ENCODE peak calls at places on chromosomes 2 and 18, in seven cellular contexts. One of them, this sample, is unnamed.
A peak's percentile ranks its signal among the peaks of the same experiment; 100 is the strongest.

GRCh38 chr2:26442707-26443106 is 35.2 kb downstream of the OTOF start:
- DNase-seq in nephron progenitor cell: no peak
- DNase-seq in retinal pigment epithelial cell: no peak
- DNase-seq in colonic mucosa: no peak
- DNase-seq in NCI-H1048: no peak
- DNase-seq in bronchial epithelial cell: no peak
- DNase-seq in heart right ventricle: no peak
- DNase-seq in this sample: no peak

GRCh38 chr18:47215554-47216138 is 35.8 kb downstream of the SKOR2 start:
- DNase-seq in bronchial epithelial cell: peak; percentile 63
- DNase-seq in NCI-H1048: no peak
- DNase-seq in colonic mucosa: no peak
- DNase-seq in retinal pigment epithelial cell: peak; percentile 18
- DNase-seq in heart right ventricle: peak; percentile 5
- DNase-seq in nephron progenitor cell: peak; percentile 18
- DNase-seq in this sample: peak; percentile 39

GRCh38 chr18:62510744-62511143 is 12.1 kb upstream of the ZCCHC2 start:
- DNase-seq in retinal pigment epithelial cell: no peak
- DNase-seq in NCI-H1048: no peak
- DNase-seq in heart right ventricle: no peak
- DNase-seq in colonic mucosa: no peak
- DNase-seq in bronchial epithelial cell: no peak
- DNase-seq in nephron progenitor cell: no peak
- DNase-seq in this sample: no peak

GRCh38 chr18:41395695-41396094 is 559.3 kb upstream of the PIK3C3 start:
- DNase-seq in bronchial epithelial cell: peak; percentile 32
- DNase-seq in colonic mucosa: no peak
- DNase-seq in heart right ventricle: no peak
- DNase-seq in retinal pigment epithelial cell: no peak
- DNase-seq in NCI-H1048: no peak
- DNase-seq in nephron progenitor cell: no peak
- DNase-seq in this sample: peak; percentile 34

GRCh38 chr2:241813080-241813805 is 4.2 kb downstream of the NEU4 start:
- DNase-seq in colonic mucosa: no peak
- DNase-seq in NCI-H1048: no peak
- DNase-seq in retinal pigment epithelial cell: no peak
- DNase-seq in heart right ventricle: peak; percentile 36
- DNase-seq in bronchial epithelial cell: no peak
- DNase-seq in nephron progenitor cell: no peak
- DNase-seq in this sample: no peak

GRCh38 chr18:70553245-70553960 is 264.6 kb downstream of the SOCS6 start:
- DNase-seq in colonic mucosa: no peak
- DNase-seq in NCI-H1048: no peak
- DNase-seq in nephron progenitor cell: no peak
- DNase-seq in retinal pigment epithelial cell: no peak
- DNase-seq in heart right ventricle: no peak
- DNase-seq in bronchial epithelial cell: no peak
- DNase-seq in this sample: no peak

GRCh38 chr18:60391571-60392226 is 19.1 kb upstream of the MC4R start:
- DNase-seq in NCI-H1048: no peak
- DNase-seq in retinal pigment epithelial cell: no peak
- DNase-seq in bronchial epithelial cell: no peak
- DNase-seq in nephron progenitor cell: no peak
- DNase-seq in heart right ventricle: no peak
- DNase-seq in colonic mucosa: no peak
- DNase-seq in this sample: no peak

GRCh38 chr2:184215745-184216144 is 382.6 kb upstream of the ZNF804A start:
- DNase-seq in nephron progenitor cell: no peak
- DNase-seq in bronchial epithelial cell: no peak
- DNase-seq in heart right ventricle: no peak
- DNase-seq in colonic mucosa: no peak
- DNase-seq in retinal pigment epithelial cell: no peak
- DNase-seq in NCI-H1048: no peak
- DNase-seq in this sample: no peak

GRCh38 chr2:233414777-233415570 is 60.7 kb downstream of the DGKD start:
- DNase-seq in colonic mucosa: peak; percentile 48
- DNase-seq in nephron progenitor cell: no peak
- DNase-seq in heart right ventricle: no peak
- DNase-seq in NCI-H1048: no peak
- DNase-seq in bronchial epithelial cell: peak; percentile 83
- DNase-seq in retinal pigment epithelial cell: no peak
- DNase-seq in this sample: peak; percentile 66

GRCh38 chr2:17319090-17319489 is 199.2 kb downstream of the RAD51AP2 start:
- DNase-seq in NCI-H1048: no peak
- DNase-seq in nephron progenitor cell: no peak
- DNase-seq in retinal pigment epithelial cell: no peak
- DNase-seq in bronchial epithelial cell: peak; percentile 21
- DNase-seq in heart right ventricle: no peak
- DNase-seq in colonic mucosa: no peak
- DNase-seq in this sample: no peak

GRCh38 chr2:88626171-88627054 is 851 bp downstream of the EIF2AK3 start:
- DNase-seq in NCI-H1048: no peak
- DNase-seq in heart right ventricle: peak; percentile 30
- DNase-seq in nephron progenitor cell: peak; percentile 63
- DNase-seq in retinal pigment epithelial cell: no peak
- DNase-seq in colonic mucosa: peak; percentile 42
- DNase-seq in bronchial epithelial cell: no peak
- DNase-seq in this sample: peak; percentile 29

GRCh38 chr2:145798419-145798818 is 1278.5 kb upstream of the ZEB2 start:
- DNase-seq in retinal pigment epithelial cell: no peak
- DNase-seq in bronchial epithelial cell: no peak
- DNase-seq in NCI-H1048: no peak
- DNase-seq in heart right ventricle: no peak
- DNase-seq in nephron progenitor cell: no peak
- DNase-seq in colonic mucosa: no peak
- DNase-seq in this sample: no peak

GRCh38 chr18:35683021-35683420 is 101.5 kb downstream of the GALNT1 start:
- DNase-seq in retinal pigment epithelial cell: no peak
- DNase-seq in heart right ventricle: no peak
- DNase-seq in bronchial epithelial cell: no peak
- DNase-seq in NCI-H1048: no peak
- DNase-seq in nephron progenitor cell: no peak
- DNase-seq in colonic mucosa: no peak
- DNase-seq in this sample: no peak

GRCh38 chr2:126907671-126908070 is 9.0 kb downstream of the TEX51 start:
- DNase-seq in nephron progenitor cell: no peak
- DNase-seq in NCI-H1048: no peak
- DNase-seq in colonic mucosa: peak; percentile 4
- DNase-seq in retinal pigment epithelial cell: no peak
- DNase-seq in bronchial epithelial cell: no peak
- DNase-seq in heart right ventricle: no peak
- DNase-seq in this sample: no peak

GRCh38 chr2:43130548-43130875 is 95.9 kb downstream of the ZFP36L2 start:
- DNase-seq in bronchial epithelial cell: no peak
- DNase-seq in NCI-H1048: no peak
- DNase-seq in nephron progenitor cell: no peak
- DNase-seq in colonic mucosa: no peak
- DNase-seq in retinal pigment epithelial cell: no peak
- DNase-seq in heart right ventricle: no peak
- DNase-seq in this sample: no peak

GRCh38 chr2:68796306-68796905 is 61.8 kb downstream of the ARHGAP25 start:
- DNase-seq in colonic mucosa: no peak
- DNase-seq in retinal pigment epithelial cell: no peak
- DNase-seq in bronchial epithelial cell: peak; percentile 40
- DNase-seq in heart right ventricle: no peak
- DNase-seq in NCI-H1048: no peak
- DNase-seq in nephron progenitor cell: no peak
- DNase-seq in this sample: no peak

GRCh38 chr2:160401895-160402294 is 91.7 kb downstream of the RBMS1 start:
- DNase-seq in colonic mucosa: no peak
- DNase-seq in retinal pigment epithelial cell: no peak
- DNase-seq in heart right ventricle: no peak
- DNase-seq in bronchial epithelial cell: no peak
- DNase-seq in nephron progenitor cell: peak; percentile 22
- DNase-seq in NCI-H1048: no peak
- DNase-seq in this sample: no peak

GRCh38 chr2:173146590-173146989 is 70.9 kb downstream of the MAP3K20 start:
- DNase-seq in nephron progenitor cell: no peak
- DNase-seq in bronchial epithelial cell: peak; percentile 65
- DNase-seq in colonic mucosa: no peak
- DNase-seq in heart right ventricle: no peak
- DNase-seq in NCI-H1048: no peak
- DNase-seq in retinal pigment epithelial cell: no peak
- DNase-seq in this sample: no peak

GRCh38 chr2:126527836-126528490 is 128.0 kb upstream of the GYPC start:
- DNase-seq in heart right ventricle: peak; percentile 70
- DNase-seq in NCI-H1048: no peak
- DNase-seq in nephron progenitor cell: peak; percentile 59
- DNase-seq in retinal pigment epithelial cell: no peak
- DNase-seq in bronchial epithelial cell: no peak
- DNase-seq in colonic mucosa: peak; percentile 57
- DNase-seq in this sample: no peak

GRCh38 chr2:144426981-144427479 is 92.9 kb downstream of the ZEB2 start:
- DNase-seq in nephron progenitor cell: no peak
- DNase-seq in colonic mucosa: no peak
- DNase-seq in NCI-H1048: no peak
- DNase-seq in bronchial epithelial cell: no peak
- DNase-seq in heart right ventricle: no peak
- DNase-seq in retinal pigment epithelial cell: no peak
- DNase-seq in this sample: peak; percentile 9

GRCh38 chr2:109380502-109381326 is 233.1 kb downstream of the SEPTIN10 start:
- DNase-seq in retinal pigment epithelial cell: no peak
- DNase-seq in NCI-H1048: no peak
- DNase-seq in heart right ventricle: no peak
- DNase-seq in nephron progenitor cell: no peak
- DNase-seq in colonic mucosa: no peak
- DNase-seq in bronchial epithelial cell: no peak
- DNase-seq in this sample: no peak

GRCh38 chr2:172415759-172416158 is 11.6 kb upstream of the ITGA6 start:
- DNase-seq in retinal pigment epithelial cell: no peak
- DNase-seq in bronchial epithelial cell: no peak
- DNase-seq in nephron progenitor cell: no peak
- DNase-seq in NCI-H1048: no peak
- DNase-seq in colonic mucosa: no peak
- DNase-seq in heart right ventricle: no peak
- DNase-seq in this sample: no peak

GRCh38 chr2:165401285-165401852 is 68.1 kb upstream of the CSRNP3 start:
- DNase-seq in NCI-H1048: peak; percentile 33
- DNase-seq in retinal pigment epithelial cell: peak; percentile 59
- DNase-seq in nephron progenitor cell: peak; percentile 30
- DNase-seq in colonic mucosa: peak; percentile 34
- DNase-seq in bronchial epithelial cell: peak; percentile 71
- DNase-seq in heart right ventricle: peak; percentile 34
- DNase-seq in this sample: peak; percentile 31

GRCh38 chr18:25351773-25352628 is at the start of gene ZNF521:
- DNase-seq in nephron progenitor cell: peak; percentile 89
- DNase-seq in retinal pigment epithelial cell: peak; percentile 64
- DNase-seq in colonic mucosa: peak; percentile 72
- DNase-seq in NCI-H1048: no peak
- DNase-seq in bronchial epithelial cell: peak; percentile 19
- DNase-seq in heart right ventricle: peak; percentile 86
- DNase-seq in this sample: peak; percentile 66

GRCh38 chr2:28934769-28935168 is 40.3 kb downstream of the WDR43 start:
- DNase-seq in retinal pigment epithelial cell: no peak
- DNase-seq in bronchial epithelial cell: no peak
- DNase-seq in colonic mucosa: no peak
- DNase-seq in heart right ventricle: no peak
- DNase-seq in NCI-H1048: no peak
- DNase-seq in nephron progenitor cell: no peak
- DNase-seq in this sample: no peak

GRCh38 chr18:56298935-56299334 is 339.5 kb downstream of the TXNL1 start:
- DNase-seq in heart right ventricle: no peak
- DNase-seq in colonic mucosa: no peak
- DNase-seq in bronchial epithelial cell: peak; percentile 91
- DNase-seq in nephron progenitor cell: no peak
- DNase-seq in NCI-H1048: no peak
- DNase-seq in retinal pigment epithelial cell: no peak
- DNase-seq in this sample: peak; percentile 72

This sample was measured in mammary epithelial cell.